ENCODE peak calls at places on chromosomes 5 and 9, in eight cellular contexts. N, M, R, I, S, K, X and P are unnamed samples.

GRCh38 chr5:72556351-72557146 is 49.3 kb upstream of the ZNF366 start:
- DNase-seq in N (peak), M (no peak), R (peak), I (peak), S (peak), K (peak), X (peak), P (peak)

GRCh38 chr5:173903396-173904140 is 15.4 kb downstream of the CPEB4 start:
- DNase-seq in N (no peak), M (no peak), R (no peak), I (no peak), S (no peak), K (no peak), X (no peak), P (no peak)

GRCh38 chr9:97390791-97391406 is 21.0 kb upstream of the TDRD7 start:
- DNase-seq in N (no peak), M (no peak), R (no peak), I (no peak), S (no peak), K (no peak), X (no peak), P (no peak)

GRCh38 chr5:170333161-170333909 is 35.8 kb upstream of the LCP2 start:
- DNase-seq in N (no peak), M (no peak), R (peak), I (no peak), S (peak), K (peak), X (no peak), P (no peak)

GRCh38 chr9:127163409-127163808 is 41.0 kb upstream of the ANGPTL2 start:
- DNase-seq in N (no peak), M (no peak), R (peak), I (no peak), S (no peak), K (no peak), X (no peak), P (no peak)

GRCh38 chr5:147893820-147894219 is 12.5 kb downstream of the C5orf46 start:
- DNase-seq in N (no peak), M (no peak), R (peak), I (no peak), S (no peak), K (no peak), X (no peak), P (no peak)

GRCh38 chr9:94881454-94881853 is 155.0 kb downstream of the AOPEP start:
- DNase-seq in N (no peak), M (no peak), R (no peak), I (no peak), S (no peak), K (no peak), X (no peak), P (no peak)

GRCh38 chr5:169650701-169651331 is 13.7 kb downstream of the DOCK2 start:
- DNase-seq in N (no peak), M (no peak), R (peak), I (no peak), S (no peak), K (no peak), X (no peak), P (no peak)

GRCh38 chr9:129495422-129496186 is 125.3 kb downstream of the C9orf50 start:
- DNase-seq in N (peak), M (peak), R (peak), I (peak), S (peak), K (peak), X (peak), P (peak)

GRCh38 chr5:65506961-65507360 is 25.2 kb upstream of the ADAMTS6 start:
- DNase-seq in N (no peak), M (no peak), R (peak), I (no peak), S (no peak), K (no peak), X (no peak), P (no peak)

GRCh38 chr5:42399702-42400101 is 23.5 kb upstream of the GHR start:
- DNase-seq in N (no peak), M (no peak), R (no peak), I (no peak), S (no peak), K (no peak), X (no peak), P (no peak)

GRCh38 chr9:93156475-93157008 is 22.5 kb upstream of the NINJ1 start:
- DNase-seq in N (no peak), M (no peak), R (no peak), I (no peak), S (no peak), K (no peak), X (no peak), P (no peak)

GRCh38 chr9:4591123-4591500 is 71.0 kb upstream of the PLPP6 start:
- DNase-seq in N (no peak), M (no peak), R (peak), I (no peak), S (no peak), K (no peak), X (no peak), P (no peak)

GRCh38 chr5:170522211-170523128 is 18.6 kb downstream of the KCNIP1 start:
- DNase-seq in N (no peak), M (no peak), R (peak), I (no peak), S (peak), K (no peak), X (no peak), P (no peak)

GRCh38 chr9:36150529-36151305 is 14.2 kb downstream of the GLIPR2 start:
- DNase-seq in N (no peak), M (no peak), R (no peak), I (no peak), S (no peak), K (no peak), X (no peak), P (no peak)

GRCh38 chr9:121321039-121321503 is 49.0 kb downstream of the STOM start:
- DNase-seq in N (no peak), M (no peak), R (peak), I (no peak), S (no peak), K (no peak), X (no peak), P (no peak)

GRCh38 chr5:14250094-14250777 is 107.1 kb downstream of the TRIO start:
- DNase-seq in N (no peak), M (no peak), R (no peak), I (peak), S (peak), K (peak), X (peak), P (peak)

GRCh38 chr9:108543251-108543768 is 312.5 kb downstream of the ACTL7B start:
- DNase-seq in N (no peak), M (peak), R (peak), I (no peak), S (peak), K (no peak), X (no peak), P (peak)

GRCh38 chr5:53024535-53024934 is 35.4 kb downstream of the ITGA2 start:
- DNase-seq in N (no peak), M (no peak), R (no peak), I (no peak), S (no peak), K (no peak), X (no peak), P (no peak)